ENCODE peak calls at places on chromosomes 1 and 21, in five cellular contexts. E is EL, L is iPS-NIHi11, G is AG20443, F is AG08395. Z is an unnamed sample.

GRCh38 chr1:168786476-168787330 is 57.7 kb upstream of the DPT start:
- DNase-seq in E (no peak), L (peak), G (no peak), F (no peak), Z (no peak)

GRCh38 chr1:200877839-200878551 is 5.2 kb downstream of the GPR25 start:
- DNase-seq in E (no peak), L (no peak), G (peak), F (no peak), Z (no peak)

GRCh38 chr1:40898434-40898900 is 36.3 kb upstream of the CITED4 start:
- DNase-seq in E (peak), L (no peak), G (no peak), F (no peak), Z (no peak)

GRCh38 chr1:201595381-201595780 is 56.5 kb downstream of the NAV1 start:
- DNase-seq in E (no peak), L (no peak), G (no peak), F (no peak), Z (no peak)

GRCh38 chr21:45209046-45209445 is 78.6 kb downstream of the POFUT2 start:
- DNase-seq in E (peak), L (no peak), G (peak), F (peak), Z (no peak)

GRCh38 chr1:40438391-40439015 is 11.8 kb upstream of the ZFP69B start:
- DNase-seq in E (peak), L (peak), G (peak), F (peak), Z (peak)

GRCh38 chr1:53085405-53085804 is 23.4 kb downstream of the PODN start:
- DNase-seq in E (no peak), L (no peak), G (no peak), F (no peak), Z (no peak)

GRCh38 chr1:84653130-84653680 is 37.1 kb downstream of the SSX2IP start:
- DNase-seq in E (peak), L (no peak), G (peak), F (peak), Z (peak)

GRCh38 chr1:40153073-40153770 is 8.0 kb upstream of the RLF start:
- DNase-seq in E (peak), L (peak), G (peak), F (peak), Z (peak)

GRCh38 chr21:46096997-46097825 is 701 bp upstream of the COL6A2 start:
- DNase-seq in E (peak), L (no peak), G (peak), F (peak), Z (peak)

GRCh38 chr1:184860985-184861754 is 106.5 kb upstream of the EDEM3 start:
- DNase-seq in E (no peak), L (no peak), G (no peak), F (no peak), Z (no peak)

GRCh38 chr1:161164901-161165620 is 1.2 kb upstream of the PPOX start:
- DNase-seq in E (no peak), L (no peak), G (no peak), F (no peak), Z (peak)

GRCh38 chr1:165376811-165377153 is 20.3 kb upstream of the LMX1A start:
- DNase-seq in E (no peak), L (no peak), G (no peak), F (peak), Z (no peak)

GRCh38 chr1:236066828-236067386 is 2.0 kb upstream of the NID1 start:
- DNase-seq in E (no peak), L (no peak), G (no peak), F (peak), Z (peak)

GRCh38 chr21:29433366-29434059 is 134.8 kb downstream of the BACH1 start:
- DNase-seq in E (no peak), L (no peak), G (no peak), F (no peak), Z (no peak)

GRCh38 chr1:112881742-112882127 is 74.3 kb downstream of the SLC16A1 start:
- DNase-seq in E (no peak), L (no peak), G (peak), F (no peak), Z (no peak)

GRCh38 chr1:33724348-33724747 is 139.5 kb upstream of the HMGB4 start:
- DNase-seq in E (no peak), L (peak), G (no peak), F (no peak), Z (peak)